ENCODE peak calls at places on chromosome 3, in seven cellular contexts. H, B, G, V, W, O and M are unnamed samples.

GRCh38 chr3:10759495-10759894 is 56.5 kb upstream of the SLC6A11 start:
- DNase-seq in G (no peak), B (no peak), W (no peak), V (no peak), H (no peak), O (no peak), M (no peak)

GRCh38 chr3:101017048-101017447 is 23.8 kb upstream of the ABI3BP start:
- DNase-seq in H (no peak), O (no peak), V (no peak), W (no peak), G (no peak), B (no peak), M (no peak)

GRCh38 chr3:74789111-74789510 is 174.7 kb upstream of the CNTN3 start:
- DNase-seq in G (no peak), V (no peak), H (peak), W (no peak), B (no peak), O (no peak), M (no peak)

GRCh38 chr3:12198301-12198700 is 39.6 kb upstream of the TIMP4 start:
- DNase-seq in H (peak), O (no peak), B (no peak), W (no peak), V (peak), G (no peak), M (no peak)

GRCh38 chr3:88263417-88264116 is 113.8 kb downstream of the C3orf38 start:
- DNase-seq in B (no peak), G (no peak), O (no peak), H (peak), W (no peak), V (no peak), M (no peak)

GRCh38 chr3:51622868-51623267 is 48.2 kb upstream of the TEX264 start:
- DNase-seq in H (no peak), O (peak), V (peak), B (no peak), W (peak), G (no peak), M (no peak)

GRCh38 chr3:54951405-54951804 is 23.5 kb upstream of the LRTM1 start:
- DNase-seq in G (peak), W (peak), O (peak), B (no peak), H (peak), V (peak), M (peak)

GRCh38 chr3:124281453-124282316 is 289.8 kb upstream of the ROPN1 start:
- DNase-seq in O (no peak), G (no peak), B (no peak), H (no peak), V (no peak), W (peak), M (no peak)

GRCh38 chr3:53150247-53151085 is 10.5 kb upstream of the PRKCD start:
- DNase-seq in W (no peak), O (peak), G (no peak), H (peak), V (no peak), B (no peak), M (no peak)

GRCh38 chr3:1583044-1583443 is 490.2 kb downstream of the CNTN6 start:
- DNase-seq in O (peak), H (no peak), V (no peak), W (no peak), G (no peak), B (no peak), M (no peak)